ENCODE peak calls at places on chromosomes 1 and 21, in five cellular contexts. A is pancreas; F is CD8-positive, alpha-beta T cell; L is uterus; M is hepatocyte. P is an unnamed sample.

GRCh38 chr1:7538033-7538432 is 233.1 kb upstream of the VAMP3 start:
- DNase-seq in L (no peak), A (no peak), F (no peak), M (no peak), P (no peak)

GRCh38 chr1:41380979-41381690 is 19.9 kb downstream of the FOXO6 start:
- DNase-seq in A (peak; percentile 87), M (peak; percentile 59), L (peak; percentile 80), F (no peak), P (no peak)

GRCh38 chr1:59413327-59413720 is 116.4 kb downstream of the FGGY start:
- DNase-seq in M (no peak), F (no peak), A (no peak), L (no peak), P (no peak)

GRCh38 chr1:230299148-230300006 is 126.8 kb downstream of the PGBD5 start:
- DNase-seq in L (peak; percentile 5), A (no peak), F (no peak), M (peak; percentile 68), P (no peak)

GRCh38 chr1:172566196-172566997 is 33.4 kb downstream of the SUCO start:
- DNase-seq in M (no peak), A (no peak), F (no peak), L (no peak), P (no peak)

GRCh38 chr1:3785458-3786157 is 10.7 kb downstream of the LRRC47 start:
- DNase-seq in L (no peak), A (peak; percentile 20), F (no peak), M (no peak), P (no peak)

GRCh38 chr1:190747643-190748186 is 270.1 kb upstream of the BRINP3 start:
- DNase-seq in L (no peak), F (no peak), M (no peak), A (no peak), P (no peak)

GRCh38 chr1:7705048-7705907 is 65.8 kb upstream of the VAMP3 start:
- DNase-seq in A (peak; percentile 79), F (peak; percentile 59), L (peak; percentile 46), M (peak; percentile 29), P (peak; percentile 74)

GRCh38 chr1:225544283-225544682 is 108.6 kb downstream of the ENAH start:
- DNase-seq in L (no peak), M (no peak), F (no peak), A (no peak), P (no peak)

GRCh38 chr1:211789641-211790464 is 40.7 kb downstream of the LPGAT1 start:
- DNase-seq in M (no peak), F (no peak), A (no peak), L (no peak), P (no peak)

GRCh38 chr21:28454978-28455600 is 537.6 kb downstream of the LTN1 start:
- DNase-seq in L (no peak), M (no peak), A (no peak), F (no peak), P (no peak)

GRCh38 chr1:202998836-202999750 is 8.1 kb upstream of the TMEM183A start:
- DNase-seq in L (peak; percentile 46), A (no peak), F (peak; percentile 72), M (peak; percentile 74), P (peak; percentile 69)

GRCh38 chr1:9573723-9574122 is 15.0 kb upstream of the TMEM201 start:
- DNase-seq in L (no peak), A (no peak), F (no peak), M (no peak), P (no peak)

GRCh38 chr1:117059334-117059677 is 820 bp upstream of the TTF2 start:
- DNase-seq in M (peak; percentile 64), A (peak; percentile 87), L (no peak), F (peak; percentile 78), P (peak; percentile 69)

GRCh38 chr1:165376041-165376810 is 19.7 kb upstream of the LMX1A start:
- DNase-seq in L (peak; percentile 93), A (peak; percentile 76), M (peak; percentile 87), F (no peak), P (no peak)

GRCh38 chr1:16922885-16923431 is 1.2 kb downstream of the CROCC start:
- DNase-seq in L (no peak), A (peak; percentile 90), M (no peak), F (no peak), P (no peak)

GRCh38 chr1:218366322-218367052 is 21.4 kb downstream of the TGFB2 start:
- DNase-seq in M (no peak), A (no peak), L (no peak), F (no peak), P (no peak)

GRCh38 chr1:66374561-66375111 is 159.3 kb upstream of the SGIP1 start:
- DNase-seq in M (no peak), A (no peak), L (no peak), F (no peak), P (no peak)

GRCh38 chr1:23403735-23404486 is 20.6 kb downstream of the TCEA3 start:
- DNase-seq in A (peak; percentile 94), F (peak; percentile 88), L (peak; percentile 85), M (peak; percentile 93), P (peak; percentile 66)

GRCh38 chr1:211581521-211581920 is 2.6 kb upstream of the SLC30A1 start:
- DNase-seq in L (peak; percentile 49), F (no peak), M (no peak), A (no peak), P (no peak)

GRCh38 chr1:236907205-236907604 is 97.0 kb downstream of the MT1HL1 start:
- DNase-seq in F (no peak), A (no peak), M (no peak), L (no peak), P (no peak)

GRCh38 chr1:66624412-66625060 is 90.6 kb downstream of the SGIP1 start:
- DNase-seq in F (no peak), A (no peak), L (no peak), M (no peak), P (no peak)

GRCh38 chr1:77534456-77534855 is 148.0 kb downstream of the ZZZ3 start:
- DNase-seq in F (no peak), M (no peak), A (no peak), L (no peak), P (no peak)

GRCh38 chr1:32239335-32239734 is 7.7 kb upstream of the FAM167B start:
- DNase-seq in M (no peak), A (no peak), L (no peak), F (no peak), P (no peak)

GRCh38 chr21:15667824-15668223 is 62.0 kb upstream of the USP25 start:
- DNase-seq in M (no peak), A (no peak), L (no peak), F (no peak), P (no peak)

GRCh38 chr1:180167721-180168467 is 13.2 kb downstream of the QSOX1 start:
- DNase-seq in M (peak; percentile 86), L (peak; percentile 13), A (peak; percentile 92), F (no peak), P (no peak)
- H3K4me1 ChIP-seq in M (peaks cover 12% of the 10 kb centered on the region), L (peaks cover 10% of the 10 kb centered on the region), A (peaks cover 39% of the 10 kb centered on the region), F (no peaks in the 10 kb centered on the region), P (no peaks in the 10 kb centered on the region)

GRCh38 chr1:51901151-51901550 is 22.6 kb upstream of the NRDC start:
- DNase-seq in F (no peak), M (no peak), L (no peak), A (no peak), P (no peak)

GRCh38 chr1:51902456-51902855 is 23.9 kb upstream of the NRDC start:
- DNase-seq in M (no peak), A (no peak), L (no peak), F (no peak), P (no peak)

GRCh38 chr1:51899022-51899421 is 20.5 kb upstream of the NRDC start:
- DNase-seq in L (no peak), A (no peak), M (no peak), F (no peak), P (no peak)

GRCh38 chr1:51897699-51898031 is 19.1 kb upstream of the NRDC start:
- DNase-seq in F (no peak), A (no peak), M (no peak), L (no peak), P (no peak)

GRCh38 chr1:51898090-51898734 is 19.7 kb upstream of the NRDC start:
- DNase-seq in F (no peak), A (no peak), L (no peak), M (no peak), P (no peak)
- H3K4me3 ChIP-seq in F (no peak overlapping the region), A (no peak overlapping the region), L (no peak overlapping the region), M (no peak overlapping the region), P (no peak overlapping the region)

DNA sequence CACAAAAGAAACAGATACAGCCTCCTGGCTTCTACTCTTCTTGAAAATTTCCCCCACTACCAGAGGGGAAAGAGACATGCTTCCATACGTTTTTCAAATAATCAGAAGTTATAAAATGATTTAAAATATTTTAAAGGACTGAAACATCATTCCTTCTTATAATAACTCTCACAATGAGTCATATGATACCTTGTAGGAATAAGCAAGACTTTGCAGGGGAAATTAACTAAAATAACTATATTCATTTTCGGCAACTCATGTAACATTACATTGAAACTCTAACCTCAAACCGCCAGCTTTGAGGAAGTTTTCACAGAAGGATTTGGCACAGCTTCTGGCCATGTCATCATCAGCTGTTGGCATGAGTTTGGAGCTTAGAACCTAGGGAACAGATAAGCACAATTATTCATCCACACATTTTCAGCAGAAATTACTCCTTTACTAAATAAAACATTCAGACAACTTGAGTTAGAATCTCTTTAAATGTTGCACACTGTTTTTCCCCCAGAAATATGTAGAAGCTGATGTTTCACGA is 85.9 kb downstream of the USP24 start:
- DNase-seq in L (no peak), M (no peak), F (no peak), A (no peak), P (no peak)
- H3K36me3 ChIP-seq in L (no peaks in the 10 kb centered on the region), M (peaks cover 3% of the 10 kb centered on the region), F (peaks cover 72% of the 10 kb centered on the region), A (no peaks in the 10 kb centered on the region), P (peaks cover 56% of the 10 kb centered on the region)

GRCh38 chr1:26352338-26352679 is 1.6 kb downstream of the CRYBG2 start:
- DNase-seq in M (no peak), L (no peak), F (no peak), A (no peak), P (no peak)

GRCh38 chr1:26354972-26355371 is 1.0 kb upstream of the CRYBG2 start:
- DNase-seq in L (no peak), F (no peak), A (no peak), M (no peak), P (no peak)

GRCh38 chr1:26353210-26353859 is 595 bp downstream of the CRYBG2 start:
- DNase-seq in M (no peak), L (no peak), F (no peak), A (no peak), P (no peak)

GRCh38 chr1:26356106-26356505 is 2.2 kb upstream of the CRYBG2 start:
- DNase-seq in L (no peak), M (no peak), A (no peak), F (no peak), P (no peak)

DNA sequence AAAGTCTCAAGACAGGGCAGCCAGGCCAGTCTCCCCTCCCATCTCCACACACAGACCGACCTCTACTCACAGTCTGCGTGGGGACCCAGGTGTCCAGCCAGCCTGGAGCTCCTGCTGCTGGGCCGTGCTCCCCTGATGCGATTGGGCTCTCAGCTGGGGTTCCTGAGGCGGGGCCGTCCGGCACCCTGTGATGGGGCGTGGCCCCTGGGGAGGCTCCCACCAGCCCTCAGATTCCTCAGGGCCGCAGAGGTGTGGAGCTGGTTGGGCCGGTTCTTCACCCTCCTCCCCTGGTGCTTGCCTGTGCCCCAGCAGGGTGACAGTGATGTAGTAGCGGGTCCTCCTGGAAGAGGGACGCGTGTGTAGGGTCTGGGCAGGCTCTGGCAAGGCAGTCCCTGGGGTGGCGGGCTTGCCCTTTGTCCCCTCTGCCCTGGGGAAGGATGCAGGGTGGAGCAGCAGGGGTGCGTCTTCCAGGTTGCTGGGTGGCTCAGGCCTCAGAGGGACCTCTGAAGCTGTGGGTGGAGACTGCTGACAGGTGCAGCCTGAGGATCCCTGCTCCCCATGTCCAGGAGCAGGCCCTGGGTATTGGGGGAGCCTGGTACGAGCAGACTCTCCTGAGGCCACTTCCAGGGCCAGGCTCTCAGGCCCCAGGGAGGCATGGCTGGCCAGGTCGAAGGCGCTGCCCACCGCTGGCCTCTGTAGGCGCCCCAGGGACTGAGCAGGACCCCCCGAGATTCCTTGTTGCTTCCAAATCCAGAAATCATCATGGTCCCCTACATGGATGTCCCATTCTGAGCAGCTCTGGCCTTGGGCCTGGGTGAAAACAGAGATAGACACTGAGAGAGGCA is at the start of gene CRYBG2:
- DNase-seq in F (no peak), L (no peak), A (peak; percentile 66), M (peak; percentile 87), P (no peak)
- H3K4me1 ChIP-seq in F (peaks cover 11% of the 10 kb centered on the region), L (no peaks in the 10 kb centered on the region), A (no peaks in the 10 kb centered on the region), M (peaks cover 39% of the 10 kb centered on the region), P (peaks cover 10% of the 10 kb centered on the region)